ENCODE peak calls at places on chromosomes 11 and 22, in five cellular contexts. One of them, this sample, is unnamed.

GRCh38 chr11:115496892-115497291 is 7.3 kb downstream of the CADM1 start:
- DNase-seq in HuH-7: no peak
- DNase-seq in stimulated activated CD4-positive, alpha-beta T cell treated with anti-CD3 and anti-CD28 coated beads, Interleukin-2, amount 100 ng/mL, for 48 hours: no peak
- DNase-seq in central memory CD4-positive, alpha-beta T cell: no peak
- DNase-seq in SK-N-MC: no peak
- DNase-seq in this sample: no peak

GRCh38 chr11:69644071-69644961 is 3.4 kb downstream of the CCND1 start:
- DNase-seq in HuH-7: no peak
- DNase-seq in stimulated activated CD4-positive, alpha-beta T cell treated with anti-CD3 and anti-CD28 coated beads, Interleukin-2, amount 100 ng/mL, for 48 hours: no peak
- DNase-seq in central memory CD4-positive, alpha-beta T cell: no peak
- DNase-seq in SK-N-MC: no peak
- DNase-seq in this sample: no peak

GRCh38 chr11:359181-359714 is 10.1 kb upstream of the B4GALNT4 start:
- DNase-seq in HuH-7: no peak
- DNase-seq in stimulated activated CD4-positive, alpha-beta T cell treated with anti-CD3 and anti-CD28 coated beads, Interleukin-2, amount 100 ng/mL, for 48 hours: no peak
- DNase-seq in central memory CD4-positive, alpha-beta T cell: no peak
- DNase-seq in SK-N-MC: no peak
- DNase-seq in this sample: peak

GRCh38 chr11:8601376-8602133 is 7.5 kb upstream of the STK33 start:
- DNase-seq in HuH-7: no peak
- DNase-seq in stimulated activated CD4-positive, alpha-beta T cell treated with anti-CD3 and anti-CD28 coated beads, Interleukin-2, amount 100 ng/mL, for 48 hours: no peak
- DNase-seq in central memory CD4-positive, alpha-beta T cell: no peak
- DNase-seq in SK-N-MC: no peak
- DNase-seq in this sample: no peak

GRCh38 chr11:94060401-94060800 is 39.2 kb downstream of the HEPHL1 start:
- DNase-seq in HuH-7: no peak
- DNase-seq in stimulated activated CD4-positive, alpha-beta T cell treated with anti-CD3 and anti-CD28 coated beads, Interleukin-2, amount 100 ng/mL, for 48 hours: no peak
- DNase-seq in central memory CD4-positive, alpha-beta T cell: no peak
- DNase-seq in SK-N-MC: no peak
- DNase-seq in this sample: no peak

GRCh38 chr22:43066844-43067385 is 22.3 kb downstream of the TTLL1 start:
- DNase-seq in HuH-7: no peak
- DNase-seq in stimulated activated CD4-positive, alpha-beta T cell treated with anti-CD3 and anti-CD28 coated beads, Interleukin-2, amount 100 ng/mL, for 48 hours: no peak
- DNase-seq in central memory CD4-positive, alpha-beta T cell: no peak
- DNase-seq in SK-N-MC: no peak
- DNase-seq in this sample: no peak

GRCh38 chr11:62401781-62402180 is 17.1 kb upstream of the SCGB1A1 start:
- DNase-seq in HuH-7: no peak
- DNase-seq in stimulated activated CD4-positive, alpha-beta T cell treated with anti-CD3 and anti-CD28 coated beads, Interleukin-2, amount 100 ng/mL, for 48 hours: no peak
- DNase-seq in central memory CD4-positive, alpha-beta T cell: no peak
- DNase-seq in SK-N-MC: no peak
- DNase-seq in this sample: no peak

GRCh38 chr22:27314276-27314807 is 487.2 kb downstream of the MN1 start:
- DNase-seq in HuH-7: no peak
- DNase-seq in stimulated activated CD4-positive, alpha-beta T cell treated with anti-CD3 and anti-CD28 coated beads, Interleukin-2, amount 100 ng/mL, for 48 hours: no peak
- DNase-seq in central memory CD4-positive, alpha-beta T cell: no peak
- DNase-seq in SK-N-MC: no peak
- DNase-seq in this sample: no peak

GRCh38 chr11:130214861-130215530 is 55.4 kb downstream of the ST14 start:
- DNase-seq in HuH-7: no peak
- DNase-seq in stimulated activated CD4-positive, alpha-beta T cell treated with anti-CD3 and anti-CD28 coated beads, Interleukin-2, amount 100 ng/mL, for 48 hours: no peak
- DNase-seq in central memory CD4-positive, alpha-beta T cell: no peak
- DNase-seq in SK-N-MC: no peak
- DNase-seq in this sample: no peak

GRCh38 chr11:106708348-106708747 is 309.9 kb downstream of the GUCY1A2 start:
- DNase-seq in HuH-7: no peak
- DNase-seq in stimulated activated CD4-positive, alpha-beta T cell treated with anti-CD3 and anti-CD28 coated beads, Interleukin-2, amount 100 ng/mL, for 48 hours: no peak
- DNase-seq in central memory CD4-positive, alpha-beta T cell: no peak
- DNase-seq in SK-N-MC: no peak
- DNase-seq in this sample: no peak

GRCh38 chr22:41619979-41620645 is 731 bp downstream of the DESI1 start:
- DNase-seq in HuH-7: peak
- DNase-seq in stimulated activated CD4-positive, alpha-beta T cell treated with anti-CD3 and anti-CD28 coated beads, Interleukin-2, amount 100 ng/mL, for 48 hours: peak
- DNase-seq in central memory CD4-positive, alpha-beta T cell: peak
- DNase-seq in SK-N-MC: no peak
- DNase-seq in this sample: peak

GRCh38 chr11:108498816-108499408 is 728 bp upstream of the POGLUT3 start:
- DNase-seq in HuH-7: no peak
- DNase-seq in stimulated activated CD4-positive, alpha-beta T cell treated with anti-CD3 and anti-CD28 coated beads, Interleukin-2, amount 100 ng/mL, for 48 hours: no peak
- DNase-seq in central memory CD4-positive, alpha-beta T cell: no peak
- DNase-seq in SK-N-MC: no peak
- DNase-seq in this sample: no peak

GRCh38 chr11:394858-395655 is 1.0 kb downstream of the PKP3 start:
- DNase-seq in HuH-7: no peak
- DNase-seq in stimulated activated CD4-positive, alpha-beta T cell treated with anti-CD3 and anti-CD28 coated beads, Interleukin-2, amount 100 ng/mL, for 48 hours: no peak
- DNase-seq in central memory CD4-positive, alpha-beta T cell: no peak
- DNase-seq in SK-N-MC: no peak
- DNase-seq in this sample: no peak

GRCh38 chr11:113378692-113379091 is 8.9 kb upstream of the ANKK1 start:
- DNase-seq in HuH-7: no peak
- DNase-seq in stimulated activated CD4-positive, alpha-beta T cell treated with anti-CD3 and anti-CD28 coated beads, Interleukin-2, amount 100 ng/mL, for 48 hours: no peak
- DNase-seq in central memory CD4-positive, alpha-beta T cell: no peak
- DNase-seq in SK-N-MC: no peak
- DNase-seq in this sample: no peak

GRCh38 chr22:33114570-33114969 is 56.4 kb upstream of the SYN3 start:
- DNase-seq in HuH-7: no peak
- DNase-seq in stimulated activated CD4-positive, alpha-beta T cell treated with anti-CD3 and anti-CD28 coated beads, Interleukin-2, amount 100 ng/mL, for 48 hours: no peak
- DNase-seq in central memory CD4-positive, alpha-beta T cell: no peak
- DNase-seq in SK-N-MC: no peak
- DNase-seq in this sample: no peak

GRCh38 chr11:34181254-34181653 is 75.8 kb downstream of the NAT10 start:
- DNase-seq in HuH-7: no peak
- DNase-seq in stimulated activated CD4-positive, alpha-beta T cell treated with anti-CD3 and anti-CD28 coated beads, Interleukin-2, amount 100 ng/mL, for 48 hours: no peak
- DNase-seq in central memory CD4-positive, alpha-beta T cell: no peak
- DNase-seq in SK-N-MC: no peak
- DNase-seq in this sample: no peak

GRCh38 chr22:39654959-39655579 is 84.5 kb downstream of the CACNA1I start:
- DNase-seq in HuH-7: no peak
- DNase-seq in stimulated activated CD4-positive, alpha-beta T cell treated with anti-CD3 and anti-CD28 coated beads, Interleukin-2, amount 100 ng/mL, for 48 hours: no peak
- DNase-seq in central memory CD4-positive, alpha-beta T cell: no peak
- DNase-seq in SK-N-MC: no peak
- DNase-seq in this sample: no peak

GRCh38 chr11:1299621-1300020 is 9.8 kb downstream of the TOLLIP start:
- DNase-seq in HuH-7: no peak
- DNase-seq in stimulated activated CD4-positive, alpha-beta T cell treated with anti-CD3 and anti-CD28 coated beads, Interleukin-2, amount 100 ng/mL, for 48 hours: no peak
- DNase-seq in central memory CD4-positive, alpha-beta T cell: no peak
- DNase-seq in SK-N-MC: no peak
- DNase-seq in this sample: no peak

GRCh38 chr11:107929611-107930200 is 1.5 kb downstream of the RAB39A start:
- DNase-seq in HuH-7: no peak
- DNase-seq in stimulated activated CD4-positive, alpha-beta T cell treated with anti-CD3 and anti-CD28 coated beads, Interleukin-2, amount 100 ng/mL, for 48 hours: peak
- DNase-seq in central memory CD4-positive, alpha-beta T cell: no peak
- DNase-seq in SK-N-MC: no peak
- DNase-seq in this sample: no peak

GRCh38 chr22:40396882-40397281 is 26.5 kb downstream of the SGSM3 start:
- DNase-seq in HuH-7: no peak
- DNase-seq in stimulated activated CD4-positive, alpha-beta T cell treated with anti-CD3 and anti-CD28 coated beads, Interleukin-2, amount 100 ng/mL, for 48 hours: no peak
- DNase-seq in central memory CD4-positive, alpha-beta T cell: no peak
- DNase-seq in SK-N-MC: peak
- DNase-seq in this sample: no peak

GRCh38 chr11:121212696-121213567 is 79.6 kb upstream of the SC5D start:
- DNase-seq in HuH-7: no peak
- DNase-seq in stimulated activated CD4-positive, alpha-beta T cell treated with anti-CD3 and anti-CD28 coated beads, Interleukin-2, amount 100 ng/mL, for 48 hours: no peak
- DNase-seq in central memory CD4-positive, alpha-beta T cell: no peak
- DNase-seq in SK-N-MC: no peak
- DNase-seq in this sample: no peak

GRCh38 chr22:49053574-49053973 is 774.1 kb downstream of the BRD1 start:
- DNase-seq in HuH-7: no peak
- DNase-seq in stimulated activated CD4-positive, alpha-beta T cell treated with anti-CD3 and anti-CD28 coated beads, Interleukin-2, amount 100 ng/mL, for 48 hours: no peak
- DNase-seq in central memory CD4-positive, alpha-beta T cell: no peak
- DNase-seq in SK-N-MC: no peak
- DNase-seq in this sample: no peak

GRCh38 chr11:68706237-68706636 is 21.9 kb downstream of the GAL start:
- DNase-seq in HuH-7: no peak
- DNase-seq in stimulated activated CD4-positive, alpha-beta T cell treated with anti-CD3 and anti-CD28 coated beads, Interleukin-2, amount 100 ng/mL, for 48 hours: no peak
- DNase-seq in central memory CD4-positive, alpha-beta T cell: no peak
- DNase-seq in SK-N-MC: no peak
- DNase-seq in this sample: no peak